ENCODE peak calls at places on chromosomes 12 and 14, in ten cellular contexts. Q is suprapubic skin, V is transverse colon, N is sigmoid colon, L is stomach, W is GM12878, P is K562, Y is ovary, M is upper lobe of left lung, R is esophagus muscularis mucosa. I is an unnamed sample.

GRCh38 chr12:58408516-58408915 is 467.1 kb downstream of the ATP23 start:
- DNase-seq in M (no peak), Y (peak; percentile 13), R (no peak), P (no peak), W (no peak), V (no peak), L (no peak), Q (no peak), N (no peak), I (no peak)

GRCh38 chr12:30753761-30754382 is 879 bp downstream of the CAPRIN2 start:
- DNase-seq in W (no peak), V (no peak), L (no peak), Y (no peak), Q (no peak), M (no peak), N (no peak), R (no peak), P (peak; percentile 14), I (no peak)

GRCh38 chr12:40078201-40078730 is 27.6 kb downstream of the SLC2A13 start:
- DNase-seq in V (no peak), Y (no peak), P (no peak), L (no peak), M (no peak), Q (no peak), R (no peak), W (no peak), N (no peak), I (no peak)

GRCh38 chr14:91284146-91284790 is 39.8 kb upstream of the GPR68 start:
- DNase-seq in N (no peak), Q (no peak), M (no peak), Y (no peak), V (no peak), R (no peak), L (no peak), W (no peak), P (no peak), I (no peak)

GRCh38 chr14:64856528-64857445 is 22.9 kb downstream of the SPTB start:
- DNase-seq in L (no peak), P (no peak), Q (no peak), M (no peak), Y (no peak), W (no peak), R (no peak), V (no peak), N (no peak), I (no peak)

GRCh38 chr14:22650960-22651521 is 6.9 kb upstream of the OR6J1 start:
- DNase-seq in L (no peak), V (no peak), W (peak; percentile 44), N (no peak), Y (no peak), M (no peak), P (peak; percentile 58), R (no peak), Q (no peak), I (no peak)

GRCh38 chr14:105375635-105376057 is 22.7 kb upstream of the TEX22 start:
- DNase-seq in P (no peak), W (no peak), M (no peak), Y (no peak), V (no peak), R (no peak), N (no peak), L (no peak), Q (no peak), I (no peak)

GRCh38 chr14:43408472-43408871 is 1098.6 kb downstream of the FSCB start:
- DNase-seq in R (no peak), Y (no peak), W (no peak), L (no peak), V (no peak), P (no peak), N (no peak), M (no peak), Q (no peak), I (no peak)

GRCh38 chr14:64971890-64972785 is at the start of gene RAB15:
- DNase-seq in W (no peak), Q (no peak), M (peak; percentile 91), Y (peak; percentile 25), N (no peak), V (peak; percentile 32), L (peak; percentile 48), P (no peak), R (no peak), I (no peak)

GRCh38 chr14:95011449-95012020 is 145.8 kb downstream of the DICER1 start:
- DNase-seq in V (no peak), Q (no peak), Y (no peak), N (peak; percentile 75), R (peak; percentile 66), P (no peak), W (no peak), M (no peak), L (no peak), I (no peak)

GRCh38 chr12:78562358-78563205 is 302.0 kb upstream of the SYT1 start:
- DNase-seq in P (peak; percentile 1), Y (no peak), V (no peak), N (no peak), R (no peak), W (no peak), L (no peak), M (no peak), Q (no peak), I (no peak)

GRCh38 chr12:52157566-52158150 is 34.2 kb downstream of the KRT80 start:
- DNase-seq in V (no peak), M (no peak), L (no peak), Y (no peak), Q (no peak), W (no peak), R (no peak), P (no peak), N (no peak), I (no peak)

GRCh38 chr12:70332236-70332635 is 33.9 kb upstream of the KCNMB4 start:
- DNase-seq in N (no peak), L (no peak), M (no peak), V (no peak), Q (no peak), P (no peak), R (no peak), W (no peak), Y (no peak), I (no peak)

GRCh38 chr12:56785874-56786273 is 22.8 kb downstream of the HSD17B6 start:
- DNase-seq in N (no peak), Q (no peak), Y (no peak), L (no peak), P (no peak), V (no peak), M (no peak), W (no peak), R (no peak), I (no peak)

GRCh38 chr14:105760691-105761344 is 234.4 kb downstream of the TMEM121 start:
- DNase-seq in L (peak; percentile 14), R (no peak), W (no peak), Q (peak; percentile 48), M (peak; percentile 38), Y (no peak), N (peak; percentile 29), P (no peak), V (no peak), I (no peak)

GRCh38 chr12:124352839-124353238 is 57.9 kb downstream of the RFLNA start:
- DNase-seq in W (no peak), V (peak; percentile 86), P (peak; percentile 82), Q (no peak), M (no peak), R (no peak), L (peak; percentile 73), N (no peak), Y (peak; percentile 55), I (no peak)

GRCh38 chr12:54891717-54892478 is 37.6 kb downstream of the MUCL1 start:
- DNase-seq in V (peak; percentile 42), M (no peak), Q (no peak), L (peak; percentile 64), P (no peak), R (no peak), W (no peak), Y (no peak), N (no peak), I (no peak)

GRCh38 chr14:91901449-91902250 is 34.3 kb upstream of the TC2N start:
- DNase-seq in R (no peak), Y (peak; percentile 54), N (peak; percentile 90), L (peak; percentile 49), M (no peak), Q (no peak), V (no peak), P (no peak), W (no peak), I (peak; percentile 44)

DNA sequence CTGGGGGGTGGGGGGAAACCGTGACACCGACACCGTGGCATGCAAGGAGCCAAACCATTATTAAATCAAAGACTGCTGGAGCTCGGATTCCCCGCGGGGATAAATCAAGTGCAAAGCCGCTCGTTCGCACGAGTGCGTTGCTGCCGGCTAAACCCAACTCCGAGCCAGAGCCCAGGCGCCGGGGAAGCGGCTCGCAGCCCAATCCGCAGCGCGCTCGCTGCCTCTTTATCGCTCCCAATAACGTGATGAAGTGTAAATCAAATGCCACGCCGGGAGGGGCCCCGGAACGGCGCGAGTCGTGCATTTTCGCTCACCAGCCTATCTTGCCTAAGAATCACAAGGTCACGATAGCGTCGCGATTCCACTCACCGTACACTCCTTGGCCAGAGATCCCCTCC is 1.3 kb downstream of the MDGA2 start:
- DNase-seq in V (no peak), Q (no peak), R (no peak), L (no peak), Y (no peak), W (no peak), P (no peak), M (peak; percentile 73), N (no peak), I (no peak)
- H3K27me3 ChIP-seq in V (peaks cover 53% of the 10 kb centered on the region), Q (peaks cover 58% of the 10 kb centered on the region), R (peaks cover 49% of the 10 kb centered on the region), L (peaks cover 63% of the 10 kb centered on the region), Y (no peaks in the 10 kb centered on the region), W (no peaks in the 10 kb centered on the region), P (no peaks in the 10 kb centered on the region), M (no peaks in the 10 kb centered on the region), N (peaks cover 31% of the 10 kb centered on the region), I (peaks cover 51% of the 10 kb centered on the region)

GRCh38 chr12:111757361-111758119 is 9.2 kb upstream of the ALDH2 start:
- DNase-seq in W (no peak), M (peak; percentile 44), L (peak; percentile 62), N (peak; percentile 72), R (no peak), Y (no peak), Q (no peak), V (peak; percentile 54), P (peak; percentile 24), I (no peak)
- TF ChIP-seq EP300 in W (no peak), M (no peak), L (no peak), N (no peak), R (no peak), Y (no peak), Q (no peak), V (no peak), P (no peak), I (no peak)

GRCh38 chr14:77151245-77151644 is 9.7 kb upstream of the ZDHHC22 start:
- DNase-seq in Q (no peak), W (no peak), R (no peak), L (no peak), Y (no peak), M (no peak), P (peak; percentile 32), N (peak; percentile 17), V (no peak), I (no peak)
- H3K27me3 ChIP-seq in Q (peaks cover 37% of the 10 kb centered on the region), W (peaks cover 4% of the 10 kb centered on the region), R (peaks cover 46% of the 10 kb centered on the region), L (peaks cover 62% of the 10 kb centered on the region), Y (no peaks in the 10 kb centered on the region), M (no peaks in the 10 kb centered on the region), P (no peaks in the 10 kb centered on the region), N (no peaks in the 10 kb centered on the region), V (peaks cover 43% of the 10 kb centered on the region), I (peaks cover 50% of the 10 kb centered on the region)

DNA sequence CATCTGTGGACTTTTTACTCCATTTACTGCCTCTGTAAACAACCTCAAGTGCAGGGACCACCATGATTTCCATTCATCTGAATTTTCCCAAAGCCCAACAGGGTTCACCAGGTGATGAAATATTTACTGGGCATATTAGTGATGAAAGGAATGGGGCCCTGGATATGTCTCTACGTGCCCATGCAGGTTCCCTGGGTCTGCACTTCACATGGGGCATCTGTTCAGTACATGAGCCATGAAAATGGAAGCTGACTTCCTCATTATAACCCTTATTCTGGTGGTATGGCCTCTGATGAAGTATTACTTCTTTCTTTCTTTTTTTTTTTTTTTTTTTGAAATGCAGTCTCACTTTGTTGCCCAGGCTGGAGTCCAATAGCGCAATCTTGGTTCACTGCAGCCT is 26.5 kb upstream of the CORO1C start:
- DNase-seq in V (no peak), W (no peak), Q (no peak), P (no peak), M (no peak), L (no peak), N (no peak), Y (no peak), R (no peak), I (no peak)
- TF ChIP-seq EP300 in V (no peak), W (no peak), Q (no peak), P (no peak), M (no peak), L (no peak), N (no peak), Y (no peak), R (no peak), I (no peak)